ENCODE peak calls at places on chromosome 2, in six cellular contexts. F is NCI-H1105 treated with DMSO at 0.1 percent for 48 hours, J is sigmoid colon, N is foreskin fibroblast, W is activated T-cell treated with anti-CD3 and anti-CD28 coated beads for 1 hour, O is AG04450. V is an unnamed sample.

GRCh38 chr2:169839954-169840746 is 12.9 kb downstream of the UBR3 start:
- DNase-seq in N (no peak), F (no peak), O (no peak), J (no peak), W (no peak), V (no peak)

GRCh38 chr2:169963786-169964185 is 136.5 kb downstream of the UBR3 start:
- DNase-seq in W (no peak), O (no peak), F (no peak), N (no peak), J (no peak), V (no peak)

GRCh38 chr2:143870696-143871095 is 649.2 kb downstream of the ZEB2 start:
- DNase-seq in J (no peak), O (no peak), N (no peak), W (no peak), F (no peak), V (no peak)

GRCh38 chr2:191650896-191651773 is 26.8 kb upstream of the NABP1 start:
- DNase-seq in O (no peak), W (no peak), J (no peak), N (no peak), F (no peak), V (no peak)

GRCh38 chr2:42141687-42142475 is 27.3 kb upstream of the EML4 start:
- DNase-seq in O (peak), W (no peak), J (peak), F (peak), N (peak), V (peak)

GRCh38 chr2:141911485-141912066 is 219.2 kb downstream of the LRP1B start:
- DNase-seq in N (no peak), J (no peak), W (no peak), F (peak), O (no peak), V (no peak)

GRCh38 chr2:100752628-100753333 is 67.2 kb upstream of the NPAS2 start:
- DNase-seq in F (no peak), J (no peak), W (no peak), O (no peak), N (peak), V (peak)

GRCh38 chr2:221467610-221468009 is 104.5 kb downstream of the EPHA4 start:
- DNase-seq in J (no peak), F (no peak), O (no peak), N (no peak), W (no peak), V (no peak)

GRCh38 chr2:95074663-95075439 is 46.8 kb downstream of the MRPS5 start:
- DNase-seq in N (no peak), W (peak), F (no peak), J (no peak), O (no peak), V (no peak)

GRCh38 chr2:165369131-165369935 is 100.2 kb upstream of the CSRNP3 start:
- DNase-seq in O (no peak), W (no peak), J (no peak), N (no peak), F (no peak), V (no peak)

GRCh38 chr2:212919238-212919637 is 232.2 kb downstream of the IKZF2 start:
- DNase-seq in J (no peak), O (no peak), N (no peak), W (no peak), F (no peak), V (no peak)

GRCh38 chr2:150587547-150588209 is 100.2 kb upstream of the RND3 start:
- DNase-seq in W (no peak), O (no peak), F (no peak), N (no peak), J (no peak), V (no peak)

GRCh38 chr2:75640621-75641121 is 5.9 kb upstream of the MRPL19 start:
- DNase-seq in W (peak), J (peak), O (peak), N (peak), F (peak), V (no peak)

GRCh38 chr2:10285578-10286198 is 17.0 kb upstream of the HPCAL1 start:
- DNase-seq in J (peak), N (peak), F (no peak), O (no peak), W (no peak), V (no peak)

GRCh38 chr2:113890253-113891235 is 655 bp downstream of the ACTR3 start:
- DNase-seq in F (peak), N (peak), O (no peak), W (peak), J (peak), V (peak)

GRCh38 chr2:240750409-240750808 is 58.7 kb downstream of the AQP12A start:
- DNase-seq in F (no peak), W (no peak), O (no peak), J (no peak), N (no peak), V (no peak)

GRCh38 chr2:196449083-196449482 is 190.4 kb upstream of the CCDC150 start:
- DNase-seq in N (no peak), J (no peak), F (no peak), W (no peak), O (no peak), V (no peak)

GRCh38 chr2:237209046-237209375 is 123.3 kb downstream of the COPS8 start:
- DNase-seq in J (no peak), W (no peak), O (no peak), F (no peak), N (no peak), V (no peak)

GRCh38 chr2:237413293-237414055 is 490 bp downstream of the COL6A3 start:
- DNase-seq in O (no peak), J (peak), N (no peak), F (no peak), W (no peak), V (no peak)

GRCh38 chr2:423479-423878 is 135.6 kb upstream of the ALKAL2 start:
- DNase-seq in O (no peak), W (no peak), N (no peak), J (no peak), F (no peak), V (no peak)

GRCh38 chr2:227163998-227164744 is at the start of the genes COL4A3 and COL4A4:
- DNase-seq in O (no peak), F (peak), J (peak), W (no peak), N (no peak), V (no peak)

GRCh38 chr2:70190086-70190412 is 770 bp downstream of the C2orf42 start:
- DNase-seq in F (peak), W (peak), N (peak), O (no peak), J (no peak), V (no peak)

GRCh38 chr2:45344502-45344901 is 266.6 kb downstream of the SRBD1 start:
- DNase-seq in N (no peak), W (no peak), O (no peak), F (no peak), J (no peak), V (no peak)

GRCh38 chr2:54476852-54477251 is 20.7 kb downstream of the SPTBN1 start:
- DNase-seq in O (no peak), J (no peak), N (no peak), W (no peak), F (no peak), V (no peak)

GRCh38 chr2:10658041-10658913 is 31.5 kb downstream of the NOL10 start:
- DNase-seq in F (no peak), O (peak), N (peak), J (no peak), W (no peak), V (peak)

GRCh38 chr2:5442736-5443135 is 249.4 kb upstream of the SOX11 start:
- DNase-seq in J (no peak), O (no peak), W (no peak), N (no peak), F (no peak), V (no peak)

GRCh38 chr2:12890481-12890980 is 173.8 kb downstream of the TRIB2 start:
- DNase-seq in N (no peak), O (no peak), W (no peak), J (no peak), F (no peak), V (no peak)

GRCh38 chr2:72032481-72033041 is 115.1 kb downstream of the CYP26B1 start:
- DNase-seq in N (no peak), W (no peak), O (no peak), J (no peak), F (no peak), V (no peak)

V was measured in AG04449.